ENCODE peak calls at places on chromosomes 1 and 21, in ten cellular contexts. H, L, B, N, A, E, Z, X, O and G are unnamed samples.
A peak's percentile ranks its signal among the peaks of the same experiment; 100 is the strongest.

GRCh38 chr1:241413386-241413785 is 56.4 kb upstream of the RGS7 start:
- DNase-seq in L (no peak), E (no peak), N (no peak), O (no peak), A (no peak), Z (no peak), X (no peak), B (peak; percentile 43), H (no peak), G (peak; percentile 75)

GRCh38 chr1:229412056-229412455 is 21.8 kb downstream of the ACTA1 start:
- DNase-seq in A (no peak), Z (no peak), X (no peak), B (no peak), E (no peak), L (peak; percentile 59), N (no peak), O (no peak), H (no peak), G (no peak)

GRCh38 chr1:161020573-161021167 is at the start of gene F11R:
- DNase-seq in H (no peak), Z (no peak), E (peak; percentile 20), A (peak; percentile 68), N (peak; percentile 81), B (no peak), L (peak; percentile 89), O (peak; percentile 71), X (peak; percentile 45), G (no peak)

GRCh38 chr21:25964009-25964408 is 206.6 kb downstream of the APP start:
- DNase-seq in O (no peak), N (no peak), H (no peak), L (no peak), Z (no peak), A (no peak), X (no peak), E (no peak), B (no peak), G (no peak)

GRCh38 chr1:10216148-10216749 is 5.9 kb downstream of the KIF1B start:
- DNase-seq in N (no peak), A (no peak), X (no peak), B (no peak), O (no peak), Z (no peak), L (no peak), H (no peak), E (no peak), G (no peak)

GRCh38 chr1:189619682-189620332 is 857.9 kb downstream of the BRINP3 start:
- DNase-seq in E (no peak), Z (no peak), B (no peak), H (no peak), A (no peak), O (no peak), N (no peak), X (no peak), L (no peak), G (no peak)

GRCh38 chr1:10514490-10515235 is 39.9 kb downstream of the PEX14 start:
- DNase-seq in A (no peak), H (no peak), Z (no peak), L (no peak), B (no peak), O (no peak), E (no peak), X (peak; percentile 56), N (peak; percentile 59), G (no peak)

GRCh38 chr1:235901461-235901860 is 34.8 kb upstream of the LYST start:
- DNase-seq in H (no peak), B (no peak), Z (no peak), X (no peak), N (no peak), O (no peak), A (no peak), L (no peak), E (no peak), G (no peak)

GRCh38 chr1:29793101-29793546 is 556.8 kb downstream of the PTPRU start:
- DNase-seq in N (peak; percentile 91), X (peak; percentile 82), L (peak; percentile 97), H (no peak), A (peak; percentile 96), O (peak; percentile 85), E (peak; percentile 63), B (peak; percentile 53), Z (peak; percentile 94), G (peak; percentile 68)

GRCh38 chr1:16354619-16355018 is 2.3 kb upstream of the FBXO42 start:
- DNase-seq in H (no peak), N (no peak), X (no peak), B (no peak), O (no peak), E (no peak), A (no peak), Z (no peak), L (no peak), G (no peak)

GRCh38 chr1:45914836-45915235 is 111.4 kb downstream of the MAST2 start:
- DNase-seq in B (no peak), O (no peak), X (no peak), L (no peak), H (no peak), N (no peak), E (no peak), Z (no peak), A (no peak), G (no peak)

GRCh38 chr1:92482665-92483441 is 3.9 kb downstream of the GFI1 start:
- DNase-seq in E (no peak), Z (no peak), H (no peak), O (peak; percentile 45), L (peak; percentile 82), X (no peak), A (peak; percentile 42), B (no peak), N (peak; percentile 15), G (no peak)

GRCh38 chr1:44810101-44810761 is 1.9 kb downstream of the BTBD19 start:
- DNase-seq in A (peak; percentile 13), O (peak; percentile 77), Z (no peak), X (peak; percentile 66), N (no peak), L (peak; percentile 41), E (peak; percentile 62), H (peak; percentile 49), B (no peak), G (no peak)

GRCh38 chr21:38683222-38683621 is 122.5 kb upstream of the ETS2 start:
- DNase-seq in B (no peak), H (no peak), Z (no peak), O (no peak), N (no peak), E (no peak), X (no peak), L (no peak), A (no peak), G (no peak)

GRCh38 chr1:89519779-89520358 is 4.8 kb upstream of the LRRC8B start:
- DNase-seq in Z (no peak), B (no peak), A (peak; percentile 26), E (no peak), O (peak; percentile 35), X (peak; percentile 19), H (peak; percentile 68), N (peak; percentile 24), L (peak; percentile 55), G (no peak)

DNA sequence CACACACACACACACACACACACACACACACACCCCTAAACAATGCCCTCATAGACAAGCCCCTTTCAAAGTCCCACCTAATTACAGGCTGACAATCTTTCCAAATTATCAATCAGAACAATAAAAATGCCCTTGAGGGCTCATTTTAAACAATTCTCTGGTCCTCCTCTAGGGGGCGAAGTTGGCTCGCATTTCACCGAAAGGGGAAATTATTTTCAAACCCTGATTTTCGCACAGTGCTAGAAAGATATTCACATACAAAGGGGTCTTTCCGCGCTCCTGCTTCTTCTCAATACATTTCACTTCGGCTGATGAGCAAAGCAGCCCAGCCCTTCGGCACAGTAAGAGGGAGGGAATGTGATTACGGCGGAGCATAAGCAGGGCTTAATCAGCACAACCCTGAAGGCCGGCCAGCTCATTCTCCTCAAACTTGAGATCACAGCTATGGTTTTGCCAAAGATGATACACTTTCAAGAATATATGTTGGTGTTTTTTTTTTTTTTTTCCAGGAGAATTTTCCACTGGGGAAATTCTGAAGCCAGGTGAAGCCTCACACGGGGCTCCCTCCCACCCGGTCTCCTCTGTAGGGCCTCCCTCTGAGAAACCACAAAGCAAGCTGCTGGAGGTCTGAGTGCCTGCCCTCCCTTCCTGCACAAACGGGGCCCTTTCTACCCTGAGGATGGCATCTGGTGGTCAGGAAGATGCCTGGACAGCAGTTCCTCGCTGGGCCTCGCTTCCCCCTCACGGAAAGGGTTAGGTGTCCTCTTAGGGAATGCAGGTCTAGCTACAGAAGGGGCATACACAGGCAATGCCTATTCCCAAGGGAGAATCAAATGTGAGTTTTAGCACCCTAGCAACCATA is 66.9 kb downstream of the GNG12 start:
- DNase-seq in A (peak; percentile 49), X (no peak), N (peak; percentile 71), H (no peak), O (peak; percentile 53), L (peak; percentile 70), Z (no peak), E (peak; percentile 63), B (no peak), G (no peak)
- TF ChIP-seq CTCF in A (peak; percentile 82), X (peak; percentile 80), N (peak; percentile 66), H (peak; percentile 77), O (peak; percentile 88), L (peak; percentile 86), Z (peak; percentile 80), E (peak; percentile 80), B (peak; percentile 78), G (peak; percentile 59)

DNA sequence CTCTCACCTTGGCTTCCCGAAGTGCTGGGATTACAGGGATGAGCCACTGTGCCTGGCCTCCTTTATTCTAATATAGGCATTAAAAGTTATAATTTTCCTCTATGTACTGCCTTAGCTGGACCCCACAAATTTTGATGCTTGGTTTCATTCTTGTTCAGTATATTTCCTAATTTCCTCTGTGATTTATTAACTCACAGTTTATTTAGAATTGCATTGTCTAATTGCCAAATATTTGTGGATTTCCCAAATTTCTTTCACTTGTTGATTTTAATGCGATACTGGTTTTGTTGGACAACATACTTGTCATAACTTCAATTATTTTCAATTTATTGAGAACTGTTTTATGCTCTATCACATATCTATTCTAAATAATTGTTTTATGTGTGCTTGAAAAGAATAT is 366.0 kb downstream of the OMA1 start:
- DNase-seq in L (no peak), Z (no peak), H (no peak), A (no peak), B (no peak), E (no peak), X (no peak), N (no peak), O (no peak), G (no peak)
- TF ChIP-seq CTCF in L (no peak), Z (no peak), H (no peak), A (no peak), B (no peak), E (no peak), X (no peak), N (no peak), O (no peak), G (no peak)

DNA sequence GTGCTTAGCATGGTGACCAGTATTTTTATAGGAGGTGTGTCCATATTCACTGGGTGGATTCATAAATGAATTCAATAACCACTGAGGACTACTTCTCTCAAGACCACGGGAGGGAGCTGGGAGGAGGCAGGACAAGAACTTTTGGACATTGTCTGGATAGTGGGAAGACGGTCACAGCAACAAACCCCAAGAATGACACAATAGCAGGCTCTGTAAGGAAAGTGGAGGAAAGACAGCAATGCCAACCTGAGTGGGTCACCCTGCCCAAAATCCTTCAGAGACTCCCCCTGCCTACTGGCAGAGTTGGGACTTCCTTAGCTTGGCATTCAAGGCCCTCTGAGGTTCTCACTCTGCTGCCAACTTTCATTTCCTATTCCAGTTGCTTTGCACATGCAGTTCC is 42.0 kb downstream of the GLIS1 start:
- DNase-seq in O (no peak), E (no peak), N (no peak), Z (no peak), A (no peak), B (no peak), L (no peak), X (no peak), H (no peak), G (no peak)
- TF ChIP-seq CTCF in O (no peak), E (no peak), N (no peak), Z (no peak), A (no peak), B (no peak), L (no peak), X (no peak), H (no peak), G (no peak)

GRCh38 chr1:117810553-117810952 is 118.9 kb downstream of the GDAP2 start:
- DNase-seq in B (no peak), E (no peak), N (no peak), Z (no peak), O (no peak), X (no peak), H (no peak), A (no peak), L (no peak), G (no peak)
- TF ChIP-seq CTCF in B (no peak), E (no peak), N (no peak), Z (no peak), O (no peak), X (no peak), H (no peak), A (no peak), L (peak; percentile 32), G (peak; percentile 18)